ENCODE peak calls at places on chromosome 2, in five cellular contexts. K is effector CD4-positive, alpha-beta T cell; D is GM20000; O is SW 1271; B is activated CD8-positive, alpha-beta memory T cell treated with anti-CD3 and anti-CD28 coated beads, Interleukin-2, amount 50 U/mL, for 4 hours. Z is an unnamed sample.

GRCh38 chr2:197946562-197946961 is 142.2 kb downstream of the PLCL1 start:
- DNase-seq in K (no peak), D (no peak), O (no peak), B (no peak), Z (no peak)

GRCh38 chr2:100903534-100904258 is 83.8 kb downstream of the NPAS2 start:
- DNase-seq in K (no peak), D (no peak), O (no peak), B (no peak), Z (no peak)

GRCh38 chr2:133531382-133531781 is 36.9 kb downstream of the NCKAP5 start:
- DNase-seq in K (no peak), D (no peak), O (no peak), B (no peak), Z (no peak)

GRCh38 chr2:175205523-175205922 is 24.0 kb upstream of the ATP5MC3 start:
- DNase-seq in K (no peak), D (no peak), O (no peak), B (no peak), Z (no peak)

GRCh38 chr2:47174731-47175361 is 19.7 kb upstream of the STPG4 start:
- DNase-seq in K (peak), D (peak), O (peak), B (no peak), Z (no peak)

GRCh38 chr2:71846669-71847291 is 300.9 kb downstream of the CYP26B1 start:
- DNase-seq in K (no peak), D (no peak), O (no peak), B (no peak), Z (no peak)

GRCh38 chr2:195559431-195559914 is 97.6 kb upstream of the SLC39A10 start:
- DNase-seq in K (peak), D (peak), O (no peak), B (peak), Z (peak)

GRCh38 chr2:3470166-3470651 is 49.1 kb downstream of the ADI1 start:
- DNase-seq in K (no peak), D (no peak), O (no peak), B (no peak), Z (peak)

GRCh38 chr2:240208631-240209211 is 68.3 kb upstream of the OTOS start:
- DNase-seq in K (no peak), D (no peak), O (no peak), B (no peak), Z (no peak)

GRCh38 chr2:23791030-23791429 is 135.9 kb downstream of the ATAD2B start:
- DNase-seq in K (no peak), D (no peak), O (no peak), B (no peak), Z (peak)

GRCh38 chr2:66433945-66434678 is 813 bp upstream of the MEIS1 start:
- DNase-seq in K (no peak), D (peak), O (no peak), B (no peak), Z (no peak)

GRCh38 chr2:241720560-241720959 is 13.9 kb upstream of the D2HGDH start:
- DNase-seq in K (no peak), D (peak), O (no peak), B (no peak), Z (no peak)

GRCh38 chr2:214989187-214989586 is 149.2 kb downstream of the ABCA12 start:
- DNase-seq in K (no peak), D (no peak), O (no peak), B (no peak), Z (no peak)

GRCh38 chr2:178163395-178163794 is 30.9 kb upstream of the OSBPL6 start:
- DNase-seq in K (no peak), D (no peak), O (no peak), B (no peak), Z (no peak)

GRCh38 chr2:31337860-31338259 is 76.7 kb downstream of the XDH start:
- DNase-seq in K (no peak), D (no peak), O (peak), B (no peak), Z (peak)

GRCh38 chr2:20015482-20016083 is 3.1 kb upstream of the MATN3 start:
- DNase-seq in K (no peak), D (peak), O (peak), B (no peak), Z (peak)

GRCh38 chr2:9288681-9289338 is 82.2 kb downstream of the ASAP2 start:
- DNase-seq in K (no peak), D (no peak), O (no peak), B (no peak), Z (no peak)

GRCh38 chr2:237662671-237663093 is 35.3 kb downstream of the LRRFIP1 start:
- DNase-seq in K (peak), D (no peak), O (no peak), B (peak), Z (peak)

GRCh38 chr2:61460168-61460567 is 10.7 kb downstream of the USP34 start:
- DNase-seq in K (no peak), D (no peak), O (no peak), B (no peak), Z (peak)

GRCh38 chr2:71926098-71926466 is 221.6 kb downstream of the CYP26B1 start:
- DNase-seq in K (no peak), D (no peak), O (no peak), B (no peak), Z (no peak)

GRCh38 chr2:4679391-4679790 is 976.0 kb downstream of the DCDC2C start:
- DNase-seq in K (no peak), D (no peak), O (no peak), B (no peak), Z (no peak)

GRCh38 chr2:165601866-165602636 is 132.6 kb downstream of the CSRNP3 start:
- DNase-seq in K (no peak), D (no peak), O (no peak), B (no peak), Z (peak)

GRCh38 chr2:39059366-39059952 is 61.4 kb downstream of the SOS1 start:
- DNase-seq in K (no peak), D (peak), O (peak), B (no peak), Z (peak)

GRCh38 chr2:137947714-137948336 is 16.4 kb upstream of the HNMT start:
- DNase-seq in K (peak), D (peak), O (peak), B (peak), Z (no peak)

GRCh38 chr2:240561325-240561971 is 1.3 kb downstream of the DUSP28 start:
- DNase-seq in K (no peak), D (no peak), O (no peak), B (peak), Z (peak)

GRCh38 chr2:215952860-215953637 is 60.3 kb downstream of the MREG start:
- DNase-seq in K (no peak), D (no peak), O (no peak), B (no peak), Z (no peak)

GRCh38 chr2:12490641-12491040 is 226.1 kb upstream of the TRIB2 start:
- DNase-seq in K (no peak), D (no peak), O (no peak), B (no peak), Z (no peak)

GRCh38 chr2:167509585-167509984 is 621.3 kb downstream of the XIRP2 start:
- DNase-seq in K (no peak), D (no peak), O (no peak), B (no peak), Z (no peak)

GRCh38 chr2:201419057-201419635 is 32.1 kb downstream of the TRAK2 start:
- DNase-seq in K (no peak), D (no peak), O (no peak), B (no peak), Z (no peak)

GRCh38 chr2:174866421-174866820 is 102.1 kb upstream of the CHRNA1 start:
- DNase-seq in K (no peak), D (no peak), O (no peak), B (no peak), Z (no peak)

GRCh38 chr2:40642726-40643125 is 190.8 kb upstream of the SLC8A1 start:
- DNase-seq in K (no peak), D (no peak), O (no peak), B (no peak), Z (no peak)

GRCh38 chr2:123077101-123077500 is 948.0 kb upstream of the CNTNAP5 start:
- DNase-seq in K (no peak), D (no peak), O (no peak), B (no peak), Z (no peak)

GRCh38 chr2:135190799-135191198 is 138.7 kb downstream of the RAB3GAP1 start:
- DNase-seq in K (no peak), D (no peak), O (no peak), B (no peak), Z (no peak)

GRCh38 chr2:105576440-105577241 is 168.1 kb upstream of the NCK2 start:
- DNase-seq in K (no peak), D (peak), O (no peak), B (no peak), Z (peak)

GRCh38 chr2:2843969-2844548 is 513.0 kb upstream of the MYT1L start:
- DNase-seq in K (no peak), D (peak), O (no peak), B (no peak), Z (no peak)

GRCh38 chr2:99421469-99421868 is 68.3 kb downstream of the REV1 start:
- DNase-seq in K (no peak), D (no peak), O (no peak), B (no peak), Z (peak)